ENCODE peak calls at places on chromosomes 1 and 21, in nine cellular contexts. One of them, this sample, is unnamed.

GRCh38 chr1:3954391-3955160 is 54.5 kb upstream of the C1orf174 start:
- DNase-seq in HEK293T: no peak
- DNase-seq in astrocyte of the spinal cord: no peak
- DNase-seq in MCF 10A: no peak
- DNase-seq in stimulated activated CD4-positive, alpha-beta T cell treated with anti-CD3 and anti-CD28 coated beads, Interleukin-15, amount 100 ng/mL, for 1 hour: no peak
- DNase-seq in dermis blood vessel endothelial cell: no peak
- DNase-seq in CD4-positive, alpha-beta T cell: no peak
- DNase-seq in hypothalamus: no peak
- DNase-seq in activated CD8-positive, alpha-beta T cell treated with anti-CD3 and anti-CD28 coated beads for 36 hours: no peak
- DNase-seq in this sample: no peak

GRCh38 chr1:1081311-1082238 is 7.5 kb upstream of the RNF223 start:
- DNase-seq in HEK293T: no peak
- DNase-seq in astrocyte of the spinal cord: no peak
- DNase-seq in MCF 10A: no peak
- DNase-seq in stimulated activated CD4-positive, alpha-beta T cell treated with anti-CD3 and anti-CD28 coated beads, Interleukin-15, amount 100 ng/mL, for 1 hour: no peak
- DNase-seq in dermis blood vessel endothelial cell: no peak
- DNase-seq in CD4-positive, alpha-beta T cell: no peak
- DNase-seq in hypothalamus: no peak
- DNase-seq in activated CD8-positive, alpha-beta T cell treated with anti-CD3 and anti-CD28 coated beads for 36 hours: no peak
- DNase-seq in this sample: no peak

GRCh38 chr1:63817152-63817667 is 43.4 kb downstream of the ROR1 start:
- DNase-seq in HEK293T: no peak
- DNase-seq in astrocyte of the spinal cord: no peak
- DNase-seq in MCF 10A: no peak
- DNase-seq in stimulated activated CD4-positive, alpha-beta T cell treated with anti-CD3 and anti-CD28 coated beads, Interleukin-15, amount 100 ng/mL, for 1 hour: no peak
- DNase-seq in dermis blood vessel endothelial cell: peak
- DNase-seq in CD4-positive, alpha-beta T cell: no peak
- DNase-seq in hypothalamus: no peak
- DNase-seq in activated CD8-positive, alpha-beta T cell treated with anti-CD3 and anti-CD28 coated beads for 36 hours: no peak
- DNase-seq in this sample: peak

GRCh38 chr1:147486876-147487656 is 54.2 kb upstream of the BCL9 start:
- DNase-seq in HEK293T: no peak
- DNase-seq in astrocyte of the spinal cord: no peak
- DNase-seq in MCF 10A: no peak
- DNase-seq in stimulated activated CD4-positive, alpha-beta T cell treated with anti-CD3 and anti-CD28 coated beads, Interleukin-15, amount 100 ng/mL, for 1 hour: no peak
- DNase-seq in dermis blood vessel endothelial cell: no peak
- DNase-seq in CD4-positive, alpha-beta T cell: no peak
- DNase-seq in hypothalamus: no peak
- DNase-seq in activated CD8-positive, alpha-beta T cell treated with anti-CD3 and anti-CD28 coated beads for 36 hours: no peak
- DNase-seq in this sample: no peak

GRCh38 chr1:94199398-94199797 is 38.0 kb downstream of the ARHGAP29 start:
- DNase-seq in HEK293T: no peak
- DNase-seq in astrocyte of the spinal cord: no peak
- DNase-seq in MCF 10A: no peak
- DNase-seq in stimulated activated CD4-positive, alpha-beta T cell treated with anti-CD3 and anti-CD28 coated beads, Interleukin-15, amount 100 ng/mL, for 1 hour: no peak
- DNase-seq in dermis blood vessel endothelial cell: no peak
- DNase-seq in CD4-positive, alpha-beta T cell: no peak
- DNase-seq in hypothalamus: no peak
- DNase-seq in activated CD8-positive, alpha-beta T cell treated with anti-CD3 and anti-CD28 coated beads for 36 hours: no peak
- DNase-seq in this sample: no peak

GRCh38 chr1:10046356-10047085 is 13.8 kb downstream of the UBE4B start:
- DNase-seq in HEK293T: no peak
- DNase-seq in astrocyte of the spinal cord: no peak
- DNase-seq in MCF 10A: no peak
- DNase-seq in stimulated activated CD4-positive, alpha-beta T cell treated with anti-CD3 and anti-CD28 coated beads, Interleukin-15, amount 100 ng/mL, for 1 hour: no peak
- DNase-seq in dermis blood vessel endothelial cell: peak
- DNase-seq in CD4-positive, alpha-beta T cell: no peak
- DNase-seq in hypothalamus: no peak
- DNase-seq in activated CD8-positive, alpha-beta T cell treated with anti-CD3 and anti-CD28 coated beads for 36 hours: no peak
- DNase-seq in this sample: no peak

GRCh38 chr1:181124206-181124825 is 35.8 kb downstream of the IER5 start:
- DNase-seq in HEK293T: no peak
- DNase-seq in astrocyte of the spinal cord: no peak
- DNase-seq in MCF 10A: no peak
- DNase-seq in stimulated activated CD4-positive, alpha-beta T cell treated with anti-CD3 and anti-CD28 coated beads, Interleukin-15, amount 100 ng/mL, for 1 hour: no peak
- DNase-seq in dermis blood vessel endothelial cell: no peak
- DNase-seq in CD4-positive, alpha-beta T cell: no peak
- DNase-seq in hypothalamus: no peak
- DNase-seq in activated CD8-positive, alpha-beta T cell treated with anti-CD3 and anti-CD28 coated beads for 36 hours: no peak
- DNase-seq in this sample: no peak

GRCh38 chr1:206690516-206690915 is 5.8 kb downstream of the MAPKAPK2 start:
- DNase-seq in HEK293T: no peak
- DNase-seq in astrocyte of the spinal cord: no peak
- DNase-seq in MCF 10A: no peak
- DNase-seq in stimulated activated CD4-positive, alpha-beta T cell treated with anti-CD3 and anti-CD28 coated beads, Interleukin-15, amount 100 ng/mL, for 1 hour: no peak
- DNase-seq in dermis blood vessel endothelial cell: no peak
- DNase-seq in CD4-positive, alpha-beta T cell: no peak
- DNase-seq in hypothalamus: no peak
- DNase-seq in activated CD8-positive, alpha-beta T cell treated with anti-CD3 and anti-CD28 coated beads for 36 hours: no peak
- DNase-seq in this sample: no peak

GRCh38 chr1:5686925-5687706 is 305.1 kb downstream of the NPHP4 start:
- DNase-seq in HEK293T: no peak
- DNase-seq in astrocyte of the spinal cord: no peak
- DNase-seq in MCF 10A: no peak
- DNase-seq in stimulated activated CD4-positive, alpha-beta T cell treated with anti-CD3 and anti-CD28 coated beads, Interleukin-15, amount 100 ng/mL, for 1 hour: no peak
- DNase-seq in dermis blood vessel endothelial cell: no peak
- DNase-seq in CD4-positive, alpha-beta T cell: no peak
- DNase-seq in hypothalamus: no peak
- DNase-seq in activated CD8-positive, alpha-beta T cell treated with anti-CD3 and anti-CD28 coated beads for 36 hours: no peak
- DNase-seq in this sample: no peak

GRCh38 chr1:46342084-46342656 is 1.6 kb downstream of the NSUN4 start:
- DNase-seq in HEK293T: peak
- DNase-seq in astrocyte of the spinal cord: peak
- DNase-seq in MCF 10A: no peak
- DNase-seq in stimulated activated CD4-positive, alpha-beta T cell treated with anti-CD3 and anti-CD28 coated beads, Interleukin-15, amount 100 ng/mL, for 1 hour: no peak
- DNase-seq in dermis blood vessel endothelial cell: peak
- DNase-seq in CD4-positive, alpha-beta T cell: no peak
- DNase-seq in hypothalamus: no peak
- DNase-seq in activated CD8-positive, alpha-beta T cell treated with anti-CD3 and anti-CD28 coated beads for 36 hours: peak
- DNase-seq in this sample: peak

GRCh38 chr21:25963186-25963585 is 207.4 kb downstream of the APP start:
- DNase-seq in HEK293T: no peak
- DNase-seq in astrocyte of the spinal cord: peak
- DNase-seq in MCF 10A: peak
- DNase-seq in stimulated activated CD4-positive, alpha-beta T cell treated with anti-CD3 and anti-CD28 coated beads, Interleukin-15, amount 100 ng/mL, for 1 hour: no peak
- DNase-seq in dermis blood vessel endothelial cell: peak
- DNase-seq in CD4-positive, alpha-beta T cell: no peak
- DNase-seq in hypothalamus: no peak
- DNase-seq in activated CD8-positive, alpha-beta T cell treated with anti-CD3 and anti-CD28 coated beads for 36 hours: no peak
- DNase-seq in this sample: peak

GRCh38 chr1:157691285-157691920 is 9.2 kb downstream of the FCRL3 start:
- DNase-seq in HEK293T: peak
- DNase-seq in astrocyte of the spinal cord: peak
- DNase-seq in MCF 10A: peak
- DNase-seq in stimulated activated CD4-positive, alpha-beta T cell treated with anti-CD3 and anti-CD28 coated beads, Interleukin-15, amount 100 ng/mL, for 1 hour: no peak
- DNase-seq in dermis blood vessel endothelial cell: peak
- DNase-seq in CD4-positive, alpha-beta T cell: no peak
- DNase-seq in hypothalamus: no peak
- DNase-seq in activated CD8-positive, alpha-beta T cell treated with anti-CD3 and anti-CD28 coated beads for 36 hours: no peak
- DNase-seq in this sample: no peak

GRCh38 chr1:159970932-159971342 is 16.9 kb upstream of the SLAMF9 start:
- DNase-seq in HEK293T: no peak
- DNase-seq in astrocyte of the spinal cord: no peak
- DNase-seq in MCF 10A: no peak
- DNase-seq in stimulated activated CD4-positive, alpha-beta T cell treated with anti-CD3 and anti-CD28 coated beads, Interleukin-15, amount 100 ng/mL, for 1 hour: no peak
- DNase-seq in dermis blood vessel endothelial cell: no peak
- DNase-seq in CD4-positive, alpha-beta T cell: no peak
- DNase-seq in hypothalamus: no peak
- DNase-seq in activated CD8-positive, alpha-beta T cell treated with anti-CD3 and anti-CD28 coated beads for 36 hours: no peak
- DNase-seq in this sample: no peak

GRCh38 chr1:7120863-7121621 is 335.8 kb downstream of the CAMTA1 start:
- DNase-seq in HEK293T: peak
- DNase-seq in astrocyte of the spinal cord: peak
- DNase-seq in MCF 10A: no peak
- DNase-seq in stimulated activated CD4-positive, alpha-beta T cell treated with anti-CD3 and anti-CD28 coated beads, Interleukin-15, amount 100 ng/mL, for 1 hour: no peak
- DNase-seq in dermis blood vessel endothelial cell: no peak
- DNase-seq in CD4-positive, alpha-beta T cell: no peak
- DNase-seq in hypothalamus: no peak
- DNase-seq in activated CD8-positive, alpha-beta T cell treated with anti-CD3 and anti-CD28 coated beads for 36 hours: no peak
- DNase-seq in this sample: peak

GRCh38 chr1:224762046-224762445 is 145.9 kb downstream of the CNIH3 start:
- DNase-seq in HEK293T: no peak
- DNase-seq in astrocyte of the spinal cord: no peak
- DNase-seq in MCF 10A: no peak
- DNase-seq in stimulated activated CD4-positive, alpha-beta T cell treated with anti-CD3 and anti-CD28 coated beads, Interleukin-15, amount 100 ng/mL, for 1 hour: no peak
- DNase-seq in dermis blood vessel endothelial cell: no peak
- DNase-seq in CD4-positive, alpha-beta T cell: no peak
- DNase-seq in hypothalamus: no peak
- DNase-seq in activated CD8-positive, alpha-beta T cell treated with anti-CD3 and anti-CD28 coated beads for 36 hours: no peak
- DNase-seq in this sample: no peak

GRCh38 chr1:229140018-229140417 is 130.9 kb upstream of the RAB4A start:
- DNase-seq in HEK293T: no peak
- DNase-seq in astrocyte of the spinal cord: no peak
- DNase-seq in MCF 10A: no peak
- DNase-seq in stimulated activated CD4-positive, alpha-beta T cell treated with anti-CD3 and anti-CD28 coated beads, Interleukin-15, amount 100 ng/mL, for 1 hour: no peak
- DNase-seq in dermis blood vessel endothelial cell: no peak
- DNase-seq in CD4-positive, alpha-beta T cell: no peak
- DNase-seq in hypothalamus: no peak
- DNase-seq in activated CD8-positive, alpha-beta T cell treated with anti-CD3 and anti-CD28 coated beads for 36 hours: no peak
- DNase-seq in this sample: no peak

GRCh38 chr1:154344977-154345837 is 19.9 kb downstream of the ATP8B2 start:
- DNase-seq in HEK293T: peak
- DNase-seq in astrocyte of the spinal cord: peak
- DNase-seq in MCF 10A: peak
- DNase-seq in stimulated activated CD4-positive, alpha-beta T cell treated with anti-CD3 and anti-CD28 coated beads, Interleukin-15, amount 100 ng/mL, for 1 hour: peak
- DNase-seq in dermis blood vessel endothelial cell: peak
- DNase-seq in CD4-positive, alpha-beta T cell: peak
- DNase-seq in hypothalamus: no peak
- DNase-seq in activated CD8-positive, alpha-beta T cell treated with anti-CD3 and anti-CD28 coated beads for 36 hours: peak
- DNase-seq in this sample: no peak

GRCh38 chr1:172976222-172977041 is 74.3 kb downstream of the TNFSF18 start:
- DNase-seq in HEK293T: no peak
- DNase-seq in astrocyte of the spinal cord: peak
- DNase-seq in MCF 10A: peak
- DNase-seq in stimulated activated CD4-positive, alpha-beta T cell treated with anti-CD3 and anti-CD28 coated beads, Interleukin-15, amount 100 ng/mL, for 1 hour: no peak
- DNase-seq in dermis blood vessel endothelial cell: peak
- DNase-seq in CD4-positive, alpha-beta T cell: no peak
- DNase-seq in hypothalamus: no peak
- DNase-seq in activated CD8-positive, alpha-beta T cell treated with anti-CD3 and anti-CD28 coated beads for 36 hours: no peak
- DNase-seq in this sample: peak

GRCh38 chr21:26445440-26445839 is 127.6 kb downstream of the CYYR1 start:
- DNase-seq in HEK293T: no peak
- DNase-seq in astrocyte of the spinal cord: peak
- DNase-seq in MCF 10A: no peak
- DNase-seq in stimulated activated CD4-positive, alpha-beta T cell treated with anti-CD3 and anti-CD28 coated beads, Interleukin-15, amount 100 ng/mL, for 1 hour: no peak
- DNase-seq in dermis blood vessel endothelial cell: no peak
- DNase-seq in CD4-positive, alpha-beta T cell: no peak
- DNase-seq in hypothalamus: no peak
- DNase-seq in activated CD8-positive, alpha-beta T cell treated with anti-CD3 and anti-CD28 coated beads for 36 hours: no peak
- DNase-seq in this sample: no peak

GRCh38 chr21:46402421-46402820 is 56.3 kb upstream of the DIP2A start:
- DNase-seq in HEK293T: no peak
- DNase-seq in astrocyte of the spinal cord: no peak
- DNase-seq in MCF 10A: no peak
- DNase-seq in stimulated activated CD4-positive, alpha-beta T cell treated with anti-CD3 and anti-CD28 coated beads, Interleukin-15, amount 100 ng/mL, for 1 hour: no peak
- DNase-seq in dermis blood vessel endothelial cell: no peak
- DNase-seq in CD4-positive, alpha-beta T cell: no peak
- DNase-seq in hypothalamus: no peak
- DNase-seq in activated CD8-positive, alpha-beta T cell treated with anti-CD3 and anti-CD28 coated beads for 36 hours: no peak
- DNase-seq in this sample: no peak

GRCh38 chr1:234692961-234693360 is 83.0 kb upstream of the IRF2BP2 start:
- DNase-seq in HEK293T: no peak
- DNase-seq in astrocyte of the spinal cord: no peak
- DNase-seq in MCF 10A: no peak
- DNase-seq in stimulated activated CD4-positive, alpha-beta T cell treated with anti-CD3 and anti-CD28 coated beads, Interleukin-15, amount 100 ng/mL, for 1 hour: no peak
- DNase-seq in dermis blood vessel endothelial cell: no peak
- DNase-seq in CD4-positive, alpha-beta T cell: no peak
- DNase-seq in hypothalamus: no peak
- DNase-seq in activated CD8-positive, alpha-beta T cell treated with anti-CD3 and anti-CD28 coated beads for 36 hours: no peak
- DNase-seq in this sample: no peak

GRCh38 chr1:23343246-23344110 is 606 bp downstream of the HNRNPR start:
- DNase-seq in HEK293T: peak
- DNase-seq in astrocyte of the spinal cord: peak
- DNase-seq in MCF 10A: peak
- DNase-seq in stimulated activated CD4-positive, alpha-beta T cell treated with anti-CD3 and anti-CD28 coated beads, Interleukin-15, amount 100 ng/mL, for 1 hour: peak
- DNase-seq in dermis blood vessel endothelial cell: peak
- DNase-seq in CD4-positive, alpha-beta T cell: peak
- DNase-seq in hypothalamus: peak
- DNase-seq in activated CD8-positive, alpha-beta T cell treated with anti-CD3 and anti-CD28 coated beads for 36 hours: peak
- DNase-seq in this sample: peak

GRCh38 chr1:24540906-24541710 is 14.8 kb upstream of the NCMAP start:
- DNase-seq in HEK293T: no peak
- DNase-seq in astrocyte of the spinal cord: peak
- DNase-seq in MCF 10A: peak
- DNase-seq in stimulated activated CD4-positive, alpha-beta T cell treated with anti-CD3 and anti-CD28 coated beads, Interleukin-15, amount 100 ng/mL, for 1 hour: no peak
- DNase-seq in dermis blood vessel endothelial cell: peak
- DNase-seq in CD4-positive, alpha-beta T cell: no peak
- DNase-seq in hypothalamus: no peak
- DNase-seq in activated CD8-positive, alpha-beta T cell treated with anti-CD3 and anti-CD28 coated beads for 36 hours: peak
- DNase-seq in this sample: peak

GRCh38 chr1:15900662-15901279 is 53.3 kb downstream of the SPEN start:
- DNase-seq in HEK293T: peak
- DNase-seq in astrocyte of the spinal cord: no peak
- DNase-seq in MCF 10A: no peak
- DNase-seq in stimulated activated CD4-positive, alpha-beta T cell treated with anti-CD3 and anti-CD28 coated beads, Interleukin-15, amount 100 ng/mL, for 1 hour: no peak
- DNase-seq in dermis blood vessel endothelial cell: no peak
- DNase-seq in CD4-positive, alpha-beta T cell: no peak
- DNase-seq in hypothalamus: no peak
- DNase-seq in activated CD8-positive, alpha-beta T cell treated with anti-CD3 and anti-CD28 coated beads for 36 hours: no peak
- DNase-seq in this sample: no peak

GRCh38 chr21:27040738-27041137 is 73.8 kb upstream of the ADAMTS5 start:
- DNase-seq in HEK293T: no peak
- DNase-seq in astrocyte of the spinal cord: no peak
- DNase-seq in MCF 10A: no peak
- DNase-seq in stimulated activated CD4-positive, alpha-beta T cell treated with anti-CD3 and anti-CD28 coated beads, Interleukin-15, amount 100 ng/mL, for 1 hour: no peak
- DNase-seq in dermis blood vessel endothelial cell: no peak
- DNase-seq in CD4-positive, alpha-beta T cell: no peak
- DNase-seq in hypothalamus: no peak
- DNase-seq in activated CD8-positive, alpha-beta T cell treated with anti-CD3 and anti-CD28 coated beads for 36 hours: no peak
- DNase-seq in this sample: no peak